ENCODE peak calls at places on chromosomes 16 and 17, in five cellular contexts. One of them, this sample, is unnamed.

GRCh38 chr16:70691223-70692129 is 5.6 kb upstream of the MTSS2 start:
- DNase-seq in mesenchymal stem cell: peak; percentile 99
- DNase-seq in upper lobe of right lung: no peak
- DNase-seq in A549: peak; percentile 67
- DNase-seq in PC-9: no peak
- DNase-seq in this sample: peak; percentile 96

GRCh38 chr17:77817953-77818352 is 140.6 kb upstream of the TNRC6C start:
- DNase-seq in mesenchymal stem cell: no peak
- DNase-seq in upper lobe of right lung: no peak
- DNase-seq in A549: no peak
- DNase-seq in PC-9: no peak
- DNase-seq in this sample: no peak

GRCh38 chr16:78005881-78006280 is 16.5 kb upstream of the CLEC3A start:
- DNase-seq in mesenchymal stem cell: no peak
- DNase-seq in upper lobe of right lung: no peak
- DNase-seq in A549: peak; percentile 6
- DNase-seq in PC-9: no peak
- DNase-seq in this sample: no peak

GRCh38 chr16:29710227-29711219 is 31.5 kb downstream of the QPRT start:
- DNase-seq in mesenchymal stem cell: peak; percentile 82
- DNase-seq in upper lobe of right lung: peak; percentile 16
- DNase-seq in A549: peak; percentile 66
- DNase-seq in PC-9: peak; percentile 59
- DNase-seq in this sample: peak; percentile 14

GRCh38 chr16:56815721-56816120 is 49.3 kb upstream of the SLC12A3 start:
- DNase-seq in mesenchymal stem cell: peak; percentile 43
- DNase-seq in upper lobe of right lung: no peak
- DNase-seq in A549: no peak
- DNase-seq in PC-9: no peak
- DNase-seq in this sample: no peak

GRCh38 chr16:22225060-22225459 is 19.0 kb downstream of the EEF2K start:
- DNase-seq in mesenchymal stem cell: no peak
- DNase-seq in upper lobe of right lung: no peak
- DNase-seq in A549: no peak
- DNase-seq in PC-9: no peak
- DNase-seq in this sample: no peak

GRCh38 chr17:57555636-57556175 is 189.4 kb downstream of the CCDC182 start:
- DNase-seq in mesenchymal stem cell: no peak
- DNase-seq in upper lobe of right lung: no peak
- DNase-seq in A549: no peak
- DNase-seq in PC-9: no peak
- DNase-seq in this sample: no peak

GRCh38 chr16:30958164-30959083 is 870 bp downstream of the SETD1A start:
- DNase-seq in mesenchymal stem cell: peak; percentile 70
- DNase-seq in upper lobe of right lung: peak; percentile 83
- DNase-seq in A549: peak; percentile 67
- DNase-seq in PC-9: peak; percentile 58
- DNase-seq in this sample: no peak

GRCh38 chr17:32783602-32784001 is 93.3 kb downstream of the MYO1D start:
- DNase-seq in mesenchymal stem cell: peak; percentile 61
- DNase-seq in upper lobe of right lung: no peak
- DNase-seq in A549: peak; percentile 69
- DNase-seq in PC-9: peak; percentile 54
- DNase-seq in this sample: no peak

GRCh38 chr16:9489823-9490467 is 398.5 kb downstream of the HAPSTR1 start:
- DNase-seq in mesenchymal stem cell: no peak
- DNase-seq in upper lobe of right lung: no peak
- DNase-seq in A549: peak; percentile 8
- DNase-seq in PC-9: no peak
- DNase-seq in this sample: no peak

GRCh38 chr17:80132906-80133625 is 13.9 kb downstream of the EIF4A3 start:
- DNase-seq in mesenchymal stem cell: no peak
- DNase-seq in upper lobe of right lung: no peak
- DNase-seq in A549: no peak
- DNase-seq in PC-9: no peak
- DNase-seq in this sample: no peak

GRCh38 chr17:74810699-74811485 is 34.7 kb upstream of the NAT9 start:
- DNase-seq in mesenchymal stem cell: no peak
- DNase-seq in upper lobe of right lung: no peak
- DNase-seq in A549: no peak
- DNase-seq in PC-9: no peak
- DNase-seq in this sample: no peak

GRCh38 chr16:58755989-58756649 is 22.0 kb upstream of the GOT2 start:
- DNase-seq in mesenchymal stem cell: peak; percentile 65
- DNase-seq in upper lobe of right lung: no peak
- DNase-seq in A549: peak; percentile 81
- DNase-seq in PC-9: peak; percentile 50
- DNase-seq in this sample: peak; percentile 84

GRCh38 chr16:69131167-69131748 is 1.1 kb downstream of the CHTF8 start:
- DNase-seq in mesenchymal stem cell: peak; percentile 38
- DNase-seq in upper lobe of right lung: peak; percentile 44
- DNase-seq in A549: peak; percentile 39
- DNase-seq in PC-9: no peak
- DNase-seq in this sample: peak; percentile 48

GRCh38 chr16:58848662-58849002 is 114.5 kb upstream of the GOT2 start:
- DNase-seq in mesenchymal stem cell: no peak
- DNase-seq in upper lobe of right lung: no peak
- DNase-seq in A549: no peak
- DNase-seq in PC-9: no peak
- DNase-seq in this sample: no peak

GRCh38 chr17:67974598-67975066 is 21.6 kb downstream of the C17orf58 start:
- DNase-seq in mesenchymal stem cell: no peak
- DNase-seq in upper lobe of right lung: no peak
- DNase-seq in A549: no peak
- DNase-seq in PC-9: no peak
- DNase-seq in this sample: no peak

GRCh38 chr16:73064996-73065349 is 17.0 kb upstream of the ZFHX3 start:
- DNase-seq in mesenchymal stem cell: no peak
- DNase-seq in upper lobe of right lung: no peak
- DNase-seq in A549: no peak
- DNase-seq in PC-9: no peak
- DNase-seq in this sample: peak; percentile 69

GRCh38 chr16:73064227-73064995 is 16.5 kb upstream of the ZFHX3 start:
- DNase-seq in mesenchymal stem cell: peak; percentile 60
- DNase-seq in upper lobe of right lung: no peak
- DNase-seq in A549: no peak
- DNase-seq in PC-9: no peak
- DNase-seq in this sample: peak; percentile 64

GRCh38 chr16:73062640-73063283 is 14.8 kb upstream of the ZFHX3 start:
- DNase-seq in mesenchymal stem cell: no peak
- DNase-seq in upper lobe of right lung: no peak
- DNase-seq in A549: no peak
- DNase-seq in PC-9: no peak
- DNase-seq in this sample: peak; percentile 66

GRCh38 chr16:73063284-73063733 is 15.4 kb upstream of the ZFHX3 start:
- DNase-seq in mesenchymal stem cell: no peak
- DNase-seq in upper lobe of right lung: no peak
- DNase-seq in A549: no peak
- DNase-seq in PC-9: no peak
- DNase-seq in this sample: no peak

DNA sequence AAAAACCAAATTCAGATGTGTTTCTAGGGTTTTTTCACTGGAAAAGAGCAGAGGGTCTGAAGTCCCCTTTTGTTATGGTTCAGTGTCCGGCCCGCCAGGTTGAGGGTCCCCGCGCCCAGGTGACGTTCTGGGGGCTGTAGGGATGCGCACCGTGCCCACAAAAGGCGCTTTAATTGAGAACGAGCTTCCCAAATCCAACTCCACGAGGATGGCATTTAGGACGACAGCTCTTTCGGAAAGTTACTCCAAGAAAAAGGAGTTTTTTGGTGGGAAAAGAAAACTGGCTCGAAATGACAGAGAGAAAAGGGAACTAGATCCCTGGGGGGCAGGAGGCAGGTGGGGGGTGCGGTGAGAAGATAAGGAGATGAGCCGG is 15.9 kb upstream of the ZFHX3 start:
- DNase-seq in mesenchymal stem cell: no peak
- DNase-seq in upper lobe of right lung: no peak
- DNase-seq in A549: no peak
- DNase-seq in PC-9: no peak
- DNase-seq in this sample: no peak
- H3K4me1 ChIP-seq in mesenchymal stem cell: peaks cover 41% of the 10 kb centered on the region
- H3K4me1 ChIP-seq in upper lobe of right lung: peaks cover 40% of the 10 kb centered on the region
- H3K4me1 ChIP-seq in A549: peaks cover 58% of the 10 kb centered on the region
- H3K4me1 ChIP-seq in PC-9: peaks cover 25% of the 10 kb centered on the region
- H3K4me1 ChIP-seq in this sample: no peaks in the 10 kb centered on the region

GRCh38 chr16:35751191-35751941 is 2292.0 kb downstream of the TP53TG3F start:
- DNase-seq in mesenchymal stem cell: no peak
- DNase-seq in upper lobe of right lung: no peak
- DNase-seq in A549: no peak
- DNase-seq in PC-9: no peak
- DNase-seq in this sample: peak; percentile 39
- H3K9me3 ChIP-seq in mesenchymal stem cell: no peaks in the 10 kb centered on the region
- H3K9me3 ChIP-seq in upper lobe of right lung: no peaks in the 10 kb centered on the region
- H3K9me3 ChIP-seq in A549: no peaks in the 10 kb centered on the region
- H3K9me3 ChIP-seq in PC-9: no peaks in the 10 kb centered on the region
- H3K9me3 ChIP-seq in this sample: no peaks in the 10 kb centered on the region

GRCh38 chr17:65522751-65523404 is 38.6 kb downstream of the AXIN2 start:
- DNase-seq in mesenchymal stem cell: no peak
- DNase-seq in upper lobe of right lung: no peak
- DNase-seq in A549: no peak
- DNase-seq in PC-9: no peak
- DNase-seq in this sample: no peak
- H3K27ac ChIP-seq in mesenchymal stem cell: no peak overlapping the region
- H3K27ac ChIP-seq in upper lobe of right lung: no peak overlapping the region
- H3K27ac ChIP-seq in A549: no peak overlapping the region
- H3K27ac ChIP-seq in PC-9: no peak overlapping the region
- H3K27ac ChIP-seq in this sample: no peak overlapping the region

DNA sequence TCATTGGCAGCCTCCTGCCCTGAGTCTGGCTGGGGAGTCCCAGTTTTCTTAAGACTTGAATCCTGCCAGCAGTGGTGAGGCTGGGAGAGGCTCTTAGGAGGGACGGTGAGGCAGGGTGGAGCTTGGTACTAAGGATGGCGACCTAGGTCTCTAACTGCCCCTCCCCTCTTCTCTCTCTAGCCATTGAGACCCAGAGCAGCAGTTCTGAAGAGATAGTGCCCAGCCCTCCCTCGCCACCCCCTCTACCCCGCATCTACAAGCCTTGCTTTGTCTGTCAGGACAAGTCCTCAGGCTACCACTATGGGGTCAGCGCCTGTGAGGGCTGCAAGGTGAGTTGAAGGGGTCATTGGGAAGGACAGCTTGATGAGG is 16.4 kb downstream of the GJD3 start:
- DNase-seq in mesenchymal stem cell: no peak
- DNase-seq in upper lobe of right lung: no peak
- DNase-seq in A549: no peak
- DNase-seq in PC-9: no peak
- DNase-seq in this sample: no peak
- H3K4me1 ChIP-seq in mesenchymal stem cell: peaks cover 64% of the 10 kb centered on the region
- H3K4me1 ChIP-seq in upper lobe of right lung: peaks cover 68% of the 10 kb centered on the region
- H3K4me1 ChIP-seq in A549: peaks cover 100% of the 10 kb centered on the region
- H3K4me1 ChIP-seq in PC-9: peaks cover 13% of the 10 kb centered on the region
- H3K4me1 ChIP-seq in this sample: peaks cover 66% of the 10 kb centered on the region

GRCh38 chr17:21149626-21150025 is 22.9 kb downstream of the DHRS7B start:
- DNase-seq in mesenchymal stem cell: no peak
- DNase-seq in upper lobe of right lung: no peak
- DNase-seq in A549: no peak
- DNase-seq in PC-9: no peak
- DNase-seq in this sample: no peak

GRCh38 chr17:21143695-21144094 is 16.9 kb downstream of the DHRS7B start:
- DNase-seq in mesenchymal stem cell: no peak
- DNase-seq in upper lobe of right lung: no peak
- DNase-seq in A549: no peak
- DNase-seq in PC-9: no peak
- DNase-seq in this sample: no peak

GRCh38 chr17:21140911-21141310 is 14.1 kb downstream of the DHRS7B start:
- DNase-seq in mesenchymal stem cell: no peak
- DNase-seq in upper lobe of right lung: no peak
- DNase-seq in A549: no peak
- DNase-seq in PC-9: no peak
- DNase-seq in this sample: no peak

DNA sequence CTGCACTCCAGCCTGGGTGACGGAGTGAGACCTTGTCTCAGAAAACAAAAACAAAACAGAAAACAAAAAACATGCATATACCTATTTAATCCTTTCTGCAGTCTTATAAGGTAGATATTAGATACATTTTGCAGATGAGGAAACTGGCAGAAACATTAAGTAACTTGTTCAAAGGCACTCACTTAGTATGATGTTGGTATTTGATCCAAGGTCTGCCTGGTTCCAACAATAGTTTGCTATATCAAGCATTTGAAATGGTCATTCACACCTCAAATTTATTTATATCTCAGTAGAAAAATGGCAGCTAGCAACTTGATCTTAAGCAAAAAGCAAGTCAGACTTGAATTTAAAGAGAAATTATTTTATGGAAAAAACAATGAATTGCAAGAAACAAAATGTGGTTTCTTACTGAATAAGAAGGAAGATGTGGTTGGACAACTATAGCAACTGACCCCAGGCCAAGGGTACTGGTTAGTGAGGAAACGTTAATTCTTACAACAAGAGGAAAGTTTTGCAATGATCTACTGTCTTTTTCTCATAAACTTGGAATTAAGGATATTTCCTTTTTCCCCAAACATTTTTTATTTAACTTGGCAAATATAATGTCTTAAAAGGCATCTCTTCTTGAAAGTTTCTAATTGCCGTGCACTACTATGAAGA is 19.7 kb downstream of the DHRS7B start:
- DNase-seq in mesenchymal stem cell: no peak
- DNase-seq in upper lobe of right lung: no peak
- DNase-seq in A549: no peak
- DNase-seq in PC-9: no peak
- DNase-seq in this sample: no peak
- H3K9me3 ChIP-seq in mesenchymal stem cell: no peaks in the 10 kb centered on the region
- H3K9me3 ChIP-seq in upper lobe of right lung: no peaks in the 10 kb centered on the region
- H3K9me3 ChIP-seq in A549: peaks cover 11% of the 10 kb centered on the region
- H3K9me3 ChIP-seq in PC-9: no peaks in the 10 kb centered on the region
- H3K9me3 ChIP-seq in this sample: no peaks in the 10 kb centered on the region

DNA sequence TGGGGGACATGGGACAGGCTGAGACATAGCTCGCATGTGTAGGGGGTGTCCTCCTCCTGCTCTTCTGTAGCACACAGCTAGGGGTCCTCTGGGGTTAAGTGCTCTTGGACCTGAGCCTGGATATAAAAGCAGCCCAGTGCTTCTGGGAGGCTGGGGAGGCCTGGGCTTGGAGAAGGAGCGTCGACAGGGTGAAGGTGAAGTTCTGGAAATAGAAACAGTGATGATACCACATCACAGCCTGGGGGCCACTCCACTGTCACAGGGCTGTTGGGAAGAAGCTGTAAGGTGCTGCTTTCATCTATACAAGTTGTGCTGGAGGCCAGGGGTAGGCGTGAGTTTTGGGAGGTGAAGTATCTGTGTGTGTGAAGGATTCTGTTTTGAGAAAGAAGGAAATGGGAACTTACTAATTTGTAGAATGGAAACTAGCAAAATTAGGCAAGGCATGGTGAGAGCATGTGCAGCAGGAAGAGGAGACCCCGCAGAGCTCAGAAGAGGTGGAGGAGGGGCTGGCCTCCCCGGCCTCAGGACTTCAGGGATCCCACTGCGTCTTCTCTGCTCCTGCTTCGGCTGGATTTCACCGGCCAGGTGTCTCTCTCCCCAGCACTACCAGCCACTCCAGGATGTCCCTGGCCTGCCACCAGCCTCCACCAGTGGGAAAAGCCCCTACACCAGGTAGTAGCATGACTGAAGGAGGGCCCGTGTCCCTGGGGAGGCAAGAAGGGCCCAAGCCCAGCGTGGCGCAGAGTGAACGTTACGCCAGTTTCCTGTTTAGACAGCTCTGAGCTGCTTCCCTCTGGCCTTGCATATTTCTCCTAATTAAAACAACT is 19.4 kb downstream of the PLCG2 start:
- DNase-seq in mesenchymal stem cell: no peak
- DNase-seq in upper lobe of right lung: peak; percentile 67
- DNase-seq in A549: no peak
- DNase-seq in PC-9: no peak
- DNase-seq in this sample: no peak
- H3K27ac ChIP-seq in mesenchymal stem cell: no peak overlapping the region
- H3K27ac ChIP-seq in upper lobe of right lung: peak overlapping the region; percentile 24
- H3K27ac ChIP-seq in A549: no peak overlapping the region
- H3K27ac ChIP-seq in PC-9: no peak overlapping the region
- H3K27ac ChIP-seq in this sample: peak overlapping the region; percentile 57

This sample was measured in kidney.